ENCODE peak calls at places on chromosomes 11 and 22, in four cellular contexts. T, U, G and X are unnamed samples.

GRCh38 chr11:76588455-76589325 is 81.9 kb downstream of the LRRC32 start:
- DNase-seq in T (no peak), U (no peak), G (no peak), X (no peak)

GRCh38 chr11:134742228-134742612 is 330.2 kb upstream of the B3GAT1 start:
- DNase-seq in T (no peak), U (no peak), G (peak), X (no peak)

GRCh38 chr22:35620624-35621245 is 3.6 kb upstream of the MB start:
- DNase-seq in T (no peak), U (no peak), G (no peak), X (no peak)

GRCh38 chr11:12226093-12226492 is 115.7 kb downstream of the MICAL2 start:
- DNase-seq in T (no peak), U (no peak), G (no peak), X (no peak)

GRCh38 chr22:29031236-29031982 is 30.2 kb downstream of the C22orf31 start:
- DNase-seq in T (no peak), U (peak), G (no peak), X (no peak)

GRCh38 chr11:8963569-8964323 is 496 bp downstream of the TMEM9B start:
- DNase-seq in T (no peak), U (no peak), G (no peak), X (peak)

GRCh38 chr11:64121637-64122410 is 44.1 kb downstream of the MACROD1 start:
- DNase-seq in T (peak), U (peak), G (no peak), X (no peak)

GRCh38 chr11:62794201-62794775 is 2.5 kb upstream of the TMEM223 start:
- DNase-seq in T (no peak), U (no peak), G (no peak), X (no peak)

GRCh38 chr22:46122511-46122971 is 27.8 kb upstream of the PPARA start:
- DNase-seq in T (no peak), U (no peak), G (no peak), X (peak)

GRCh38 chr22:42437488-42438292 is 5.5 kb upstream of the NFAM1 start:
- DNase-seq in T (no peak), U (peak), G (no peak), X (peak)